ENCODE peak calls at places on chromosomes 13 and 19, in seven cellular contexts. L, M, Y, C, J, E and W are unnamed samples.
A peak's percentile ranks its signal among the peaks of the same experiment; 100 is the strongest.

GRCh38 chr13:101453784-101454201 is 1.3 kb downstream of the ITGBL1 start:
- DNase-seq in Y (no peak), L (no peak), C (no peak), J (no peak), M (no peak), E (peak; percentile 41), W (peak; percentile 57)

GRCh38 chr19:6866646-6867255 is 20.6 kb upstream of the ADGRE1 start:
- DNase-seq in J (no peak), E (no peak), Y (no peak), L (no peak), M (no peak), C (no peak), W (no peak)

GRCh38 chr13:47092202-47092601 is 195.3 kb upstream of the HTR2A start:
- DNase-seq in C (no peak), M (no peak), Y (no peak), L (no peak), J (no peak), E (no peak), W (no peak)

GRCh38 chr13:31538067-31539042 is 201.0 kb upstream of the RXFP2 start:
- DNase-seq in L (no peak), E (no peak), Y (no peak), C (peak; percentile 38), M (peak; percentile 45), J (peak; percentile 36), W (no peak)

GRCh38 chr13:107421028-107421427 is 794.3 kb downstream of the LIG4 start:
- DNase-seq in Y (no peak), J (peak; percentile 79), C (no peak), M (peak; percentile 75), L (no peak), E (no peak), W (no peak)

GRCh38 chr19:50214699-50215543 is 11.5 kb downstream of the MYH14 start:
- DNase-seq in M (no peak), Y (no peak), E (peak; percentile 89), L (no peak), C (no peak), J (no peak), W (no peak)

GRCh38 chr13:30978981-30979956 is 46.8 kb downstream of the TEX26 start:
- DNase-seq in Y (peak; percentile 57), M (no peak), C (peak; percentile 42), J (peak; percentile 31), L (peak; percentile 16), E (no peak), W (peak; percentile 49)

GRCh38 chr19:377801-378581 is 31.0 kb downstream of the C2CD4C start:
- DNase-seq in J (no peak), E (no peak), C (no peak), M (no peak), L (no peak), Y (no peak), W (no peak)

GRCh38 chr19:14475251-14476073 is at the start of gene PTGER1:
- DNase-seq in C (peak; percentile 41), L (no peak), M (peak; percentile 35), J (no peak), E (no peak), Y (peak; percentile 43), W (peak; percentile 35)

GRCh38 chr13:104414771-104415170 is 1348.6 kb upstream of the SLC10A2 start:
- DNase-seq in M (no peak), Y (no peak), L (no peak), J (no peak), E (no peak), C (peak; percentile 1), W (no peak)

GRCh38 chr13:39676315-39676876 is 20.9 kb downstream of the COG6 start:
- DNase-seq in L (no peak), E (no peak), J (peak; percentile 56), M (peak; percentile 39), Y (no peak), C (peak; percentile 33), W (no peak)

GRCh38 chr13:94795292-94795691 is 82.9 kb upstream of the SOX21 start:
- DNase-seq in J (no peak), C (no peak), M (no peak), E (no peak), L (no peak), Y (no peak), W (no peak)

GRCh38 chr13:113209336-113209879 is at the start of gene CUL4A:
- DNase-seq in L (peak; percentile 62), Y (peak; percentile 80), J (peak; percentile 52), M (peak; percentile 60), E (peak; percentile 50), C (no peak), W (peak; percentile 91)

GRCh38 chr19:16825312-16826168 is 3.7 kb upstream of the SIN3B start:
- DNase-seq in E (peak; percentile 46), Y (no peak), M (peak; percentile 63), J (peak; percentile 69), C (peak; percentile 9), L (no peak), W (peak; percentile 61)

GRCh38 chr13:71278512-71278911 is 588.5 kb downstream of the DACH1 start:
- DNase-seq in J (no peak), C (no peak), L (no peak), E (no peak), M (no peak), Y (no peak), W (no peak)

GRCh38 chr19:6769006-6769637 is 1.9 kb upstream of the SH2D3A start:
- DNase-seq in C (peak; percentile 80), E (no peak), L (no peak), J (peak; percentile 38), M (peak; percentile 19), Y (no peak), W (no peak)

GRCh38 chr13:39038569-39038898 is 278 bp downstream of the NHLRC3 start:
- DNase-seq in L (peak; percentile 22), M (no peak), C (no peak), E (no peak), J (peak; percentile 7), Y (peak; percentile 62), W (peak; percentile 43)

GRCh38 chr19:46608581-46609345 is 7.6 kb downstream of the CALM3 start:
- DNase-seq in Y (peak; percentile 0), M (no peak), E (no peak), C (no peak), J (no peak), L (no peak), W (peak; percentile 28)

GRCh38 chr19:10817291-10818038 is 18.5 kb downstream of the TMED1 start:
- DNase-seq in M (peak; percentile 98), C (no peak), E (peak; percentile 43), Y (no peak), J (peak; percentile 43), L (no peak), W (peak; percentile 69)

GRCh38 chr13:68125087-68125480 is 894.9 kb upstream of the PCDH9 start:
- DNase-seq in L (no peak), E (no peak), M (no peak), J (no peak), C (no peak), Y (no peak), W (no peak)

GRCh38 chr13:93116809-93117208 is 109.8 kb upstream of the GPC6 start:
- DNase-seq in L (no peak), C (no peak), E (no peak), J (peak; percentile 5), Y (no peak), M (no peak), W (no peak)

GRCh38 chr13:105920375-105920774 is 615.1 kb downstream of the EFNB2 start:
- DNase-seq in J (peak; percentile 80), Y (no peak), M (peak; percentile 87), E (no peak), L (no peak), C (no peak), W (no peak)

GRCh38 chr19:2550431-2551171 is 74.7 kb downstream of the GADD45B start:
- DNase-seq in C (no peak), L (no peak), E (no peak), Y (no peak), J (no peak), M (no peak), W (peak; percentile 73)

GRCh38 chr13:39888865-39889810 is 233.7 kb downstream of the COG6 start:
- DNase-seq in C (no peak), Y (no peak), J (no peak), E (no peak), M (no peak), L (no peak), W (no peak)

GRCh38 chr19:45009625-45010255 is 8.5 kb downstream of the RELB start:
- DNase-seq in C (no peak), L (no peak), J (no peak), M (no peak), E (no peak), Y (no peak), W (no peak)

GRCh38 chr13:102708211-102708610 is 13.4 kb upstream of the METTL21C start:
- DNase-seq in E (no peak), L (no peak), Y (no peak), M (no peak), C (no peak), J (no peak), W (no peak)

GRCh38 chr13:27830010-27830409 is 37.7 kb downstream of the GSX1 start:
- DNase-seq in E (no peak), J (peak; percentile 21), C (peak; percentile 71), L (peak; percentile 51), Y (peak; percentile 64), M (no peak), W (peak; percentile 78)

GRCh38 chr19:55369651-55370304 is 485 bp downstream of the IL11 start:
- DNase-seq in J (peak; percentile 69), Y (peak; percentile 33), L (peak; percentile 22), E (no peak), M (peak; percentile 76), C (no peak), W (no peak)

GRCh38 chr19:17873661-17874422 is 2.1 kb downstream of the SLC5A5 start:
- DNase-seq in J (no peak), Y (peak; percentile 76), E (no peak), C (no peak), M (no peak), L (peak; percentile 49), W (no peak)

GRCh38 chr19:49514151-49514550 is 1.7 kb downstream of the FCGRT start:
- DNase-seq in M (no peak), Y (no peak), E (no peak), J (no peak), C (no peak), L (no peak), W (no peak)